ENCODE peak calls at places on chromosomes 16 and 17, in ten cellular contexts. D is CD8-positive, alpha-beta memory T cell; S is AG10803; U is Kasumi-1; P is Right ventricle myocardium inferior; W is astrocyte; L is heart left ventricle; J is endothelial cell; X is hippocampal formation; Y is HTR-8/SVneo. N is an unnamed sample.

GRCh38 chr17:75289832-75290337 is 652 bp upstream of the SLC25A19 start:
- DNase-seq in L (peak), P (peak), W (no peak), S (peak), Y (no peak), X (no peak), D (peak), U (peak), J (no peak), N (peak)

GRCh38 chr16:46712911-46713310 is 23.5 kb downstream of the ORC6 start:
- DNase-seq in W (no peak), P (no peak), Y (no peak), X (no peak), U (peak), D (no peak), S (no peak), J (no peak), L (no peak), N (no peak)

GRCh38 chr16:49485663-49486062 is 112.1 kb downstream of the C16orf78 start:
- DNase-seq in X (no peak), S (no peak), J (no peak), D (no peak), L (no peak), Y (no peak), U (no peak), P (no peak), W (no peak), N (no peak)

GRCh38 chr17:68600123-68600880 is 865 bp downstream of the FAM20A start:
- DNase-seq in L (peak), X (peak), J (peak), U (no peak), P (peak), S (no peak), D (no peak), Y (no peak), W (no peak), N (peak)

GRCh38 chr16:84286568-84287220 is 8.0 kb upstream of the WFDC1 start:
- DNase-seq in Y (no peak), W (no peak), D (no peak), L (peak), U (no peak), J (no peak), X (no peak), P (peak), S (peak), N (peak)

GRCh38 chr17:6048486-6048885 is 21.7 kb upstream of the WSCD1 start:
- DNase-seq in Y (no peak), X (no peak), U (no peak), D (no peak), L (no peak), P (no peak), W (no peak), J (no peak), S (no peak), N (no peak)

GRCh38 chr16:12675852-12676251 is 127.8 kb downstream of the CPPED1 start:
- DNase-seq in X (no peak), L (no peak), W (peak), Y (peak), P (no peak), D (no peak), U (no peak), S (peak), J (no peak), N (no peak)

GRCh38 chr16:10657925-10658324 is 36.8 kb downstream of the TEKT5 start:
- DNase-seq in S (no peak), X (no peak), P (no peak), L (no peak), J (no peak), D (no peak), U (no peak), Y (no peak), W (no peak), N (no peak)

GRCh38 chr17:63984651-63985386 is 12.1 kb upstream of the SCN4A start:
- DNase-seq in Y (peak), U (peak), D (peak), S (peak), L (no peak), W (peak), P (peak), J (no peak), X (no peak), N (peak)

GRCh38 chr16:78809535-78809934 is 710.1 kb downstream of the WWOX start:
- DNase-seq in J (peak), S (no peak), X (no peak), L (no peak), Y (no peak), W (no peak), U (no peak), P (no peak), D (no peak), N (no peak)

GRCh38 chr17:57142925-57143324 is 57.9 kb downstream of the AKAP1 start:
- DNase-seq in Y (no peak), S (peak), P (no peak), U (no peak), D (no peak), L (no peak), W (peak), X (no peak), J (no peak), N (no peak)

GRCh38 chr17:48161127-48161905 is 53.8 kb downstream of the SNX11 start:
- DNase-seq in X (no peak), Y (no peak), U (no peak), L (no peak), W (no peak), P (no peak), S (no peak), D (no peak), J (no peak), N (no peak)

GRCh38 chr17:68972119-68972704 is 17.0 kb upstream of the ABCA8 start:
- DNase-seq in U (peak), J (peak), S (peak), D (no peak), P (no peak), X (no peak), L (no peak), Y (peak), W (no peak), N (no peak)

GRCh38 chr16:27920391-27920891 is 143.1 kb downstream of the GSG1L start:
- DNase-seq in P (no peak), U (no peak), L (no peak), J (peak), Y (peak), S (no peak), W (no peak), D (no peak), X (no peak), N (no peak)

GRCh38 chr16:2969545-2970521 is 685 bp downstream of the PAQR4 start:
- DNase-seq in Y (peak), X (peak), U (peak), L (peak), J (peak), W (peak), S (peak), D (peak), P (peak), N (peak)

GRCh38 chr16:30723725-30724355 is 24.4 kb upstream of the PHKG2 start:
- DNase-seq in L (no peak), Y (no peak), X (no peak), D (no peak), P (no peak), W (no peak), J (no peak), S (no peak), U (no peak), N (no peak)

GRCh38 chr16:17354121-17354750 is 116.5 kb downstream of the XYLT1 start:
- DNase-seq in W (no peak), P (no peak), S (no peak), X (no peak), Y (no peak), U (no peak), L (no peak), D (no peak), J (no peak), N (no peak)

GRCh38 chr16:87461466-87461975 is 31.3 kb downstream of the ZCCHC14 start:
- DNase-seq in Y (peak), L (peak), D (no peak), P (no peak), S (no peak), U (no peak), J (peak), X (no peak), W (peak), N (peak)

GRCh38 chr16:30934827-30935557 is 11.6 kb downstream of the FBXL19 start:
- DNase-seq in Y (peak), U (peak), J (peak), L (no peak), S (peak), W (no peak), D (no peak), P (peak), X (no peak), N (no peak)

GRCh38 chr16:2498531-2499253 is 15.1 kb upstream of the ATP6V0C start:
- DNase-seq in W (no peak), J (no peak), U (no peak), Y (no peak), S (no peak), X (no peak), D (no peak), L (peak), P (peak), N (peak)